ENCODE peak calls at places on chromosomes 13 and 19, in eight cellular contexts. N, C, J, H, R, A, V and U are unnamed samples.

GRCh38 chr13:41700790-41701310 is 243.5 kb downstream of the RGCC start:
- DNase-seq in N (no peak), C (no peak), J (no peak), H (no peak), R (peak; percentile 41), A (no peak), V (no peak), U (peak; percentile 81)

GRCh38 chr19:52670046-52670445 is 31.9 kb upstream of the ZNF83 start:
- DNase-seq in N (no peak), C (no peak), J (no peak), H (no peak), R (no peak), A (no peak), V (no peak), U (no peak)

GRCh38 chr19:42850981-42851717 is 28.4 kb downstream of the PSG1 start:
- DNase-seq in N (peak; percentile 12), C (no peak), J (peak; percentile 25), H (no peak), R (peak; percentile 67), A (peak; percentile 71), V (no peak), U (peak; percentile 98)

GRCh38 chr19:14048439-14049153 is 13.3 kb downstream of the PALM3 start:
- DNase-seq in N (peak; percentile 67), C (peak; percentile 63), J (no peak), H (no peak), R (peak; percentile 42), A (peak; percentile 54), V (peak; percentile 87), U (peak; percentile 11)

GRCh38 chr13:79901336-79901735 is 420.4 kb downstream of the NDFIP2 start:
- DNase-seq in N (no peak), C (no peak), J (no peak), H (no peak), R (no peak), A (no peak), V (peak; percentile 10), U (peak; percentile 5)

GRCh38 chr13:59991395-59991794 is 172.3 kb downstream of the DIAPH3 start:
- DNase-seq in N (no peak), C (no peak), J (no peak), H (no peak), R (no peak), A (no peak), V (no peak), U (no peak)

GRCh38 chr13:34391071-34391470 is 551.0 kb upstream of the NBEA start:
- DNase-seq in N (no peak), C (no peak), J (no peak), H (no peak), R (no peak), A (peak; percentile 3), V (no peak), U (no peak)

GRCh38 chr19:12112701-12113100 is 27.4 kb downstream of the ZNF20 start:
- DNase-seq in N (no peak), C (no peak), J (no peak), H (no peak), R (no peak), A (no peak), V (no peak), U (no peak)

GRCh38 chr13:44879452-44880058 is 109.7 kb downstream of the NUFIP1 start:
- DNase-seq in N (no peak), C (no peak), J (no peak), H (no peak), R (no peak), A (no peak), V (no peak), U (peak; percentile 58)

GRCh38 chr13:29969286-29969685 is 118.9 kb upstream of the UBL3 start:
- DNase-seq in N (no peak), C (no peak), J (no peak), H (no peak), R (no peak), A (no peak), V (no peak), U (peak; percentile 93)

GRCh38 chr19:15113245-15114152 is 6.3 kb downstream of the SYDE1 start:
- DNase-seq in N (no peak), C (no peak), J (no peak), H (no peak), R (no peak), A (no peak), V (peak; percentile 81), U (no peak)

GRCh38 chr13:108850706-108851105 is 221.3 kb downstream of the MYO16 start:
- DNase-seq in N (no peak), C (no peak), J (no peak), H (no peak), R (no peak), A (no peak), V (no peak), U (no peak)

GRCh38 chr19:14401468-14401867 is 17.7 kb downstream of the DDX39A start:
- DNase-seq in N (no peak), C (no peak), J (no peak), H (no peak), R (no peak), A (no peak), V (no peak), U (no peak)

GRCh38 chr13:36343766-36344165 is 2.4 kb downstream of the SPART start:
- DNase-seq in N (no peak), C (no peak), J (no peak), H (no peak), R (peak; percentile 75), A (no peak), V (no peak), U (no peak)

GRCh38 chr13:98411013-98411412 is 165.9 kb downstream of the STK24 start:
- DNase-seq in N (no peak), C (no peak), J (no peak), H (no peak), R (no peak), A (no peak), V (no peak), U (no peak)

GRCh38 chr13:32736648-32737047 is 150.4 kb downstream of the PDS5B start:
- DNase-seq in N (no peak), C (no peak), J (no peak), H (no peak), R (no peak), A (no peak), V (no peak), U (no peak)

GRCh38 chr13:43861863-43862262 is 17.7 kb downstream of the CCDC122 start:
- DNase-seq in N (no peak), C (no peak), J (no peak), H (no peak), R (no peak), A (no peak), V (no peak), U (no peak)

DNA sequence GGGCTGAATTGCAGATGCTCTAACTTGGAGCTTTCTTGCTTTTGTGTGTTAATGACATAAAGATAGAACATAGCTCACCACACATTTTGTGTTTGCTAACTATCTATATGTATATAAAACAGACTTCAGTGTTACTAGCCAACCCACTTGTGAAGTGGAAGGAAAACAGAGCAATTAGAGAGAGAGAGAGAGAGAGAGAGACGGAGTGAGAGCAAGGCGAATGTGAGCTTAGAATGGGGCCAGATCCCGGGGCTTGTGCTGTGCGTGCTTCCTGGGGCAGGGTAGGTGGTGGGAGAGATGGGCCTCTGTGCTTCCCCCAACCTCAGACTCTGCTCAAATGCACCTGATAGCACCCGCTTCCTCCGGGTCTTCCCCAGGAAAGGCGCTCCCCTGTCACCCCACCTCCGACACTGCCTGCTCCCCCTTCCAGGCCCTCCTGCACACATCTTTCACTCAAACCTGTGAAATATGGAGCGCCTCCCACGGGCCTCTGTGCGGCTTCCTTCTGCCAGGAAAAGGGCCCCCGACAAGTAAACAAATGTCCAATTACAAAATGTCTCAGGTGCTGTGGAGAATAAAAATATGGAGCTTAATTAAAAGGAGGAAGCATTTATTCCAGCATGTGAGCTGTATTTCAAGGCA is 15.8 kb upstream of the CCNE1 start:
- DNase-seq in N (no peak), C (no peak), J (no peak), H (no peak), R (no peak), A (no peak), V (no peak), U (no peak)
- TF ChIP-seq CTCF in N (no peak), C (no peak), J (no peak), H (no peak), R (no peak), A (no peak), V (no peak), U (no peak)

DNA sequence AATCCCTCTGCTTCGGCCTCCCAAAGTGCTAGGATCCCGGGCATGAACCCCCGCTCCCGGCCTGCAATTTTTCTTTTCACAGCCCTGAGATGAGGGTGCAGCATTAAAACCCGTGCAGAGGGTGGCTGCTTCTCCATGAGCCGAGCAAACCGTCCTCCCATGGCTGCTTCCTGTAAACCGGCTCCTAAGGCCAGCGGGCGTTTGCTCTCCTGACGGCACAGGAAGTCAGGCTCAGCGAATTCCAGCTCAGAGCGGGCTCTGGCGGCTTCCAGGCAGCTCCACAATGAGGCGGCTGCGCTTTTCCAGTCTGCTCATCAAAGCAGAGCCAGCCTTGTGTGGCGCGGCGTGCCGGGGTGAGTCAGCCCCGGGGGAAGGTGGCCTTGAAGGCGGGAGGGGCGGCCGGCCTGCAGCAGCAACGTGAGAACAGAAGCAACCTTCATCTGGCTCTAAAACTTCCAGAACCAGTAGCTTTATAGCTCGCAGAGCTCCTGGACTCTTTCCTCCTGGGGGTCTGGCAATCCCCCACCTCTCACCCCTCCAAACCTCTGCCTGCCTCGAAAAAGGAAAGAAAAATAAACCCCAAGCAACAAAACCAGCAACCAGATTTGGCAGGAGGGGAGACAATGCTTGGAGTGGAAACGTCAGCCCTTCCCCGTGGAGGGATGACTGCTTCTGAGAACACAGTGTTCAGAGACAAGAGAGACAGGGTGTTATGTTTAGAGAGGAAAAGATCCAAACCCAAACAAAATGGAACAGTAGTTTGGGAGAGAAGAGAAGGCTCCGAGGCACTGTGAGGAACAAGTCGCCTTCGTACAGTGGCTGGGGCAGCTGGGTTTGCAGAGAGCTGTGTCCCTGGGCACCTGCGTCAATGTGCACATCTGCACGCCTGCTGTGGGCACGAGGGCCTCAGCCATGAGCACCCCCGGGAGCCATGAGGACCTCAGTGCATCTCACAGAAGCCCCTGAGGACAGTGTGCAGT is 67.8 kb downstream of the GADD45B start:
- DNase-seq in N (peak; percentile 92), C (peak; percentile 74), J (peak; percentile 88), H (peak; percentile 92), R (peak; percentile 98), A (peak; percentile 73), V (peak; percentile 97), U (peak; percentile 98)
- TF ChIP-seq CTCF in N (peak; percentile 60), C (no peak), J (peak; percentile 11), H (no peak), R (peak; percentile 8), A (no peak), V (no peak), U (peak; percentile 43)

DNA sequence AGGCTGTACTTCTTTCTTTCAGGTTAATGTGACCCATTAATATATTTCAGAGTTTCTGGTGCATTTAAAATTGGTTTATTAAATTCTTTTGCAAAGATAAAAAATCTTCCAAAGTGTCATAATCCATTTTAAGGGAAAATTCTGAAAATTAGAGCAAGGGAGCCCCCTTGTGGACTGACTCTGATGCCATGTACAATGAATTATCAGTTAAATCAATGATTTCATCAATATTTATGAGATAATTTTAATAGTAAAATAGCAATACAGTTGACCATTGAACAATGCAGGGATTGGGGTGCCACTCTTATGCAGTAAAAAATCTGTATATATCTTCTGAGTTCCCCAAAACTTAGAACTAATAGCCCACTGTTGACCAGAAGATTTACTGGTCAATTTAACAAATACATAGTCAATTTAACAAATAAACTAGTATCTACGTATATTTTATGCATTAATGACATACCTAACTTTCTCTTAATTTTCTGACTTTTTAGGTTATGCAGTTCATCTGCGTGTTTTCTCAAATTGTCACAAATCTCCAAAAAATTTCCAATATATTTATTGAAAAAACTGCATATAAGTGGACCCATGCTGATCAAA is 479.1 kb upstream of the MIR17HG start:
- DNase-seq in N (no peak), C (peak; percentile 41), J (no peak), H (no peak), R (peak; percentile 17), A (no peak), V (no peak), U (peak; percentile 5)
- TF ChIP-seq CTCF in N (peak; percentile 69), C (peak; percentile 96), J (peak; percentile 48), H (no peak), R (peak; percentile 73), A (peak; percentile 73), V (peak; percentile 16), U (peak; percentile 93)

GRCh38 chr19:8506402-8506957 is 4.0 kb upstream of the PRAM1 start:
- DNase-seq in N (no peak), C (no peak), J (no peak), H (no peak), R (peak; percentile 59), A (peak; percentile 43), V (no peak), U (no peak)
- TF ChIP-seq CTCF in N (peak; percentile 3), C (peak; percentile 7), J (no peak), H (no peak), R (peak; percentile 3), A (peak; percentile 5), V (peak; percentile 37), U (peak; percentile 57)